ENCODE peak calls at places on chromosomes 11 and 22, in nine cellular contexts. O is stomach, K is GM12878, W is K562, A is H1, F is esophagus muscularis mucosa, E is suprapubic skin, S is transverse colon, V is HepG2. C is an unnamed sample. For H3K4me1, the result is how much of the 10 kb centered on the place peaks cover.

GRCh38 chr11:45179686-45180085 is 33.2 kb downstream of the PRDM11 start:
- DNase-seq in O (no peak), K (no peak), W (no peak), A (no peak), F (no peak), E (no peak), S (no peak), V (no peak), C (peak)

GRCh38 chr22:45429424-45429823 is 15.9 kb downstream of the RIBC2 start:
- DNase-seq in O (no peak), K (no peak), W (no peak), A (no peak), F (no peak), E (peak), S (no peak), V (no peak), C (peak)

GRCh38 chr11:96001037-96001436 is 77.1 kb upstream of the MTMR2 start:
- DNase-seq in O (peak), K (no peak), W (no peak), A (no peak), F (peak), E (peak), S (peak), V (no peak), C (peak)

GRCh38 chr11:118263109-118263508 is 988 bp downstream of the MPZL2 start:
- DNase-seq in O (no peak), K (no peak), W (no peak), A (no peak), F (no peak), E (no peak), S (no peak), V (no peak), C (no peak)

GRCh38 chr11:69637601-69637955 is 3.4 kb upstream of the CCND1 start:
- DNase-seq in O (no peak), K (no peak), W (no peak), A (no peak), F (no peak), E (peak), S (no peak), V (no peak), C (peak)

GRCh38 chr11:10288881-10289764 is 4.9 kb downstream of the SBF2 start:
- DNase-seq in O (no peak), K (no peak), W (no peak), A (no peak), F (no peak), E (no peak), S (no peak), V (peak), C (no peak)

GRCh38 chr11:121032546-121032945 is 8.6 kb downstream of the TBCEL start:
- DNase-seq in O (no peak), K (no peak), W (no peak), A (no peak), F (no peak), E (no peak), S (no peak), V (peak), C (no peak)

GRCh38 chr11:83744620-83745192 is 458.5 kb upstream of the CCDC90B start:
- DNase-seq in O (no peak), K (no peak), W (no peak), A (no peak), F (no peak), E (no peak), S (no peak), V (no peak), C (no peak)

GRCh38 chr11:60206616-60207015 is 23.7 kb upstream of the MS4A6A start:
- DNase-seq in O (no peak), K (no peak), W (no peak), A (no peak), F (no peak), E (no peak), S (no peak), V (no peak), C (no peak)

GRCh38 chr11:46361283-46362145 is 14.3 kb downstream of the DGKZ start:
- DNase-seq in O (no peak), K (peak), W (peak), A (no peak), F (no peak), E (no peak), S (peak), V (no peak), C (peak)

GRCh38 chr22:44448271-44448780 is 49.7 kb downstream of the RTL6 start:
- DNase-seq in O (peak), K (no peak), W (no peak), A (no peak), F (no peak), E (peak), S (peak), V (no peak), C (peak)

GRCh38 chr11:8330416-8330815 is 66.7 kb upstream of the LMO1 start:
- DNase-seq in O (no peak), K (no peak), W (no peak), A (no peak), F (no peak), E (no peak), S (no peak), V (no peak), C (no peak)

GRCh38 chr11:65903068-65903481 is 2.9 kb upstream of the FOSL1 start:
- DNase-seq in O (no peak), K (no peak), W (peak), A (no peak), F (no peak), E (no peak), S (no peak), V (peak), C (no peak)

GRCh38 chr22:40922484-40923303 is 28.5 kb upstream of the RBX1 start:
- DNase-seq in O (no peak), K (peak), W (peak), A (no peak), F (no peak), E (no peak), S (no peak), V (peak), C (no peak)

GRCh38 chr11:104735013-104735412 is 163.2 kb downstream of the CASP12 start:
- DNase-seq in O (no peak), K (no peak), W (no peak), A (no peak), F (no peak), E (no peak), S (no peak), V (no peak), C (no peak)

GRCh38 chr11:112616292-112617088 is 344.7 kb upstream of the NCAM1 start:
- DNase-seq in O (no peak), K (no peak), W (no peak), A (no peak), F (peak), E (no peak), S (no peak), V (no peak), C (no peak)
- TF ChIP-seq POLR2AphosphoS5 in O (no peak), K (no peak), W (no peak), A (no peak), F (no peak), E (no peak), S (no peak), V (no peak), C (no peak)

GRCh38 chr11:36411202-36411640 is 98.9 kb downstream of the TRAF6 start:
- DNase-seq in O (peak), K (peak), W (peak), A (no peak), F (no peak), E (no peak), S (peak), V (no peak), C (no peak)
- H3K4me1 ChIP-seq in O (under half), K (under half), W (under half), A (under half), F (under half), E (under half), S (under half), V (under half), C (under half)

GRCh38 chr11:5577101-5577500 is 3.6 kb upstream of the OR52B6 start:
- DNase-seq in O (no peak), K (no peak), W (no peak), A (no peak), F (no peak), E (no peak), S (no peak), V (no peak), C (no peak)

GRCh38 chr11:5575159-5575558 is 5.5 kb upstream of the OR52B6 start:
- DNase-seq in O (no peak), K (no peak), W (no peak), A (no peak), F (no peak), E (no peak), S (no peak), V (no peak), C (no peak)

GRCh38 chr11:5580577-5580976 is at the start of gene OR52B6:
- DNase-seq in O (no peak), K (no peak), W (no peak), A (no peak), F (no peak), E (no peak), S (no peak), V (no peak), C (no peak)

DNA sequence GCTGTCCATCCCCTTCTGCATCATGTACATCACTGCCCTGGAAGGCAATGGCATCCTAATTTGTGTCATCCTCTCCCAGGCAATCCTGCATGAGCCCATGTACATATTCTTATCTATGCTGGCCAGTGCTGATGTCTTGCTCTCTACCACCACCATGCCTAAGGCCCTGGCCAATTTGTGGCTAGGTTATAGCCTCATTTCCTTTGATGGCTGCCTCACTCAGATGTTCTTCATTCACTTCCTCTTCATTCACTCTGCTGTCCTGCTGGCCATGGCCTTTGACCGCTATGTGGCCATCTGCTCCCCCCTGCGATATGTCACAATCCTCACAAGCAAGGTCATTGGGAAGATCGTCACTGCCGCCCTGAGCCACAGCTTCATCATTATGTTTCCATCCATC is 337 bp downstream of the OR52B6 start:
- DNase-seq in O (no peak), K (no peak), W (peak), A (no peak), F (no peak), E (no peak), S (no peak), V (peak), C (no peak)
- TF ChIP-seq EP300 in O (no peak), K (no peak), W (no peak), A (no peak), F (no peak), E (no peak), S (no peak), V (no peak), C (no peak)

DNA sequence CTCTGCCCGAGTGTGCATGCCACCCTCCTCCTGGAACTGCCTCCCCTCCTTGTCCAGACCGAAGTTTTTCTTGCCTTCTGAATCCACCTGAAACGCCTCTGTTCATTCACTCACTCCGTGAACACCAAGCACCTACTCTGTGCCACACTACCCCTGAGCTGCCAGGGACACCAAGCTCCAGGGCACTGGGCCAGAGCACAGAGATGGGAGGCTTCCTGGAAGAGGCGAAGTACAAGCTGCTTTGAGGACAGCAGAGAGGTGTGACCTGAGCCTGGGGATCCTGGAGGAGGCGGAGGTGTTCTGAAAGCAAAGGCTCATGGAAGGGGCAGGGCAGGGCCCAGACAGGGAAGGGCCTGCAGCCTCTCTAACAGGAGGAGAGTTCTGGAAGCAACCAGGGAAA is 47.5 kb downstream of the SCUBE1 start:
- DNase-seq in O (no peak), K (no peak), W (no peak), A (no peak), F (no peak), E (no peak), S (no peak), V (no peak), C (no peak)
- TF ChIP-seq POLR2AphosphoS5 in O (no peak), K (no peak), W (no peak), A (no peak), F (peak), E (no peak), S (no peak), V (no peak), C (no peak)

GRCh38 chr22:27329966-27330645 is 471.4 kb downstream of the MN1 start:
- DNase-seq in O (no peak), K (no peak), W (no peak), A (peak), F (peak), E (no peak), S (no peak), V (no peak), C (no peak)

GRCh38 chr22:27329471-27329870 is 472.1 kb downstream of the MN1 start:
- DNase-seq in O (no peak), K (no peak), W (no peak), A (peak), F (no peak), E (no peak), S (no peak), V (no peak), C (no peak)

GRCh38 chr22:27335102-27335660 is 466.4 kb downstream of the MN1 start:
- DNase-seq in O (no peak), K (no peak), W (no peak), A (peak), F (peak), E (no peak), S (no peak), V (no peak), C (no peak)

GRCh38 chr22:27327981-27328721 is 473.4 kb downstream of the MN1 start:
- DNase-seq in O (no peak), K (no peak), W (no peak), A (peak), F (peak), E (no peak), S (no peak), V (no peak), C (no peak)

GRCh38 chr22:27331526-27332281 is 469.9 kb downstream of the MN1 start:
- DNase-seq in O (peak), K (no peak), W (no peak), A (peak), F (peak), E (no peak), S (peak), V (peak), C (peak)
- H3K4me1 ChIP-seq in O (under half), K (under half), W (under half), A (under half), F (under half), E (under half), S (under half), V (under half), C (under half)

C was measured in sigmoid colon.